ENCODE peak calls at places on chromosomes 1 and 21, in four cellular contexts. U is CD4-positive, alpha-beta memory T cell; V is T-helper 1 cell; Z is activated CD8-positive, alpha-beta memory T cell treated with anti-CD3 and anti-CD28 coated beads, Interleukin-2, amount 50 U/mL, for 4 hours. Y is an unnamed sample.
A peak's percentile ranks its signal among the peaks of the same experiment; 100 is the strongest.

GRCh38 chr1:158290571-158290935 is 830 bp downstream of the CD1C start:
- DNase-seq in Z (no peak), U (no peak), V (no peak), Y (no peak)

GRCh38 chr1:33715195-33715811 is 148.6 kb upstream of the HMGB4 start:
- DNase-seq in V (no peak), Z (no peak), U (no peak), Y (no peak)

GRCh38 chr1:22575532-22576147 is 12.4 kb downstream of the EPHA8 start:
- DNase-seq in V (no peak), Z (no peak), U (no peak), Y (no peak)

GRCh38 chr1:182602945-182603645 is 1.1 kb downstream of the RGS16 start:
- DNase-seq in Z (no peak), U (peak; percentile 37), V (no peak), Y (no peak)

GRCh38 chr1:41626616-41627375 is 142.3 kb upstream of the EDN2 start:
- DNase-seq in Z (peak; percentile 42), U (no peak), V (no peak), Y (peak; percentile 11)

GRCh38 chr1:222665964-222666363 is 46.3 kb downstream of the AIDA start:
- DNase-seq in V (no peak), Z (no peak), U (no peak), Y (no peak)

GRCh38 chr1:8533907-8534306 is 216.0 kb downstream of the SLC45A1 start:
- DNase-seq in U (no peak), V (no peak), Z (no peak), Y (no peak)

GRCh38 chr1:93816970-93817738 is 61.9 kb downstream of the DNTTIP2 start:
- DNase-seq in V (no peak), Z (no peak), U (no peak), Y (no peak)

GRCh38 chr21:27462786-27463185 is 495.9 kb upstream of the ADAMTS5 start:
- DNase-seq in U (no peak), Z (no peak), V (no peak), Y (no peak)

GRCh38 chr1:245197121-245197520 is 42.3 kb downstream of the KIF26B start:
- DNase-seq in V (no peak), U (no peak), Z (no peak), Y (no peak)

GRCh38 chr1:176745945-176746344 is 283.0 kb downstream of the PAPPA2 start:
- DNase-seq in V (no peak), Z (no peak), U (no peak), Y (no peak)

GRCh38 chr1:33768821-33769220 is 95.1 kb upstream of the HMGB4 start:
- DNase-seq in Z (no peak), U (no peak), V (no peak), Y (no peak)

GRCh38 chr1:1001631-1002300 is 1.9 kb upstream of the HES4 start:
- DNase-seq in V (peak; percentile 62), Z (peak; percentile 76), U (peak; percentile 71), Y (peak; percentile 83)

GRCh38 chr1:214127705-214128104 is 139.9 kb downstream of the PROX1 start:
- DNase-seq in V (no peak), U (no peak), Z (no peak), Y (no peak)

GRCh38 chr1:237740831-237741230 is 149.9 kb downstream of the ZP4 start:
- DNase-seq in V (no peak), Z (no peak), U (no peak), Y (no peak)

GRCh38 chr1:240492832-240493440 is 119.0 kb downstream of the GREM2 start:
- DNase-seq in V (peak; percentile 4), Z (no peak), U (no peak), Y (peak; percentile 24)

GRCh38 chr1:240658312-240658975 is 46.5 kb upstream of the GREM2 start:
- DNase-seq in V (no peak), U (no peak), Z (no peak), Y (no peak)

Y was measured in body of pancreas.